ENCODE peak calls at places on chromosomes 5 and 9, in seven cellular contexts. A, G, E, C, S, Y and P are unnamed samples.

GRCh38 chr5:160375166-160375565 is 4.7 kb upstream of the C1QTNF2 start:
- DNase-seq in E (no peak), G (no peak), C (no peak), S (no peak), Y (no peak), A (peak), P (no peak)

GRCh38 chr5:127685662-127686061 is 17.5 kb upstream of the CCDC192 start:
- DNase-seq in S (peak), C (no peak), E (no peak), A (no peak), Y (no peak), G (no peak), P (no peak)

GRCh38 chr5:76790632-76791290 is 28.1 kb upstream of the F2RL1 start:
- DNase-seq in G (peak), A (peak), E (no peak), S (peak), C (no peak), Y (no peak), P (peak)

GRCh38 chr9:99055384-99055783 is 49.5 kb upstream of the TGFBR1 start:
- DNase-seq in A (no peak), G (no peak), Y (no peak), S (no peak), E (no peak), C (no peak), P (no peak)

GRCh38 chr5:106171132-106171531 is 1499.6 kb downstream of the EFNA5 start:
- DNase-seq in G (no peak), S (no peak), C (no peak), E (no peak), Y (no peak), A (no peak), P (no peak)

GRCh38 chr5:72137826-72138409 is 30.6 kb downstream of the MAP1B start:
- DNase-seq in S (peak), A (no peak), E (no peak), C (no peak), Y (no peak), G (no peak), P (no peak)

GRCh38 chr9:4371108-4371507 is 71.2 kb upstream of the GLIS3 start:
- DNase-seq in A (peak), E (no peak), G (no peak), S (peak), Y (no peak), C (no peak), P (peak)

GRCh38 chr5:115637507-115637906 is 11.7 kb upstream of the TMED7 start:
- DNase-seq in S (no peak), C (no peak), Y (no peak), A (no peak), E (no peak), G (no peak), P (no peak)

GRCh38 chr9:81372628-81373191 is 316.6 kb downstream of the TLE1 start:
- DNase-seq in E (no peak), C (peak), A (no peak), Y (no peak), G (peak), S (no peak), P (no peak)

GRCh38 chr5:168219515-168220410 is 71.7 kb upstream of the WWC1 start:
- DNase-seq in C (no peak), Y (no peak), S (peak), G (no peak), A (peak), E (peak), P (peak)

GRCh38 chr9:113511047-113511521 is 47.6 kb downstream of the RGS3 start:
- DNase-seq in Y (no peak), E (peak), S (no peak), A (no peak), C (no peak), G (peak), P (no peak)

GRCh38 chr9:137313326-137313920 is 11.4 kb upstream of the NRARP start:
- DNase-seq in Y (no peak), E (no peak), C (no peak), S (no peak), A (no peak), G (no peak), P (no peak)

GRCh38 chr9:89669361-89669842 is 64.6 kb downstream of the GADD45G start:
- DNase-seq in E (no peak), S (no peak), Y (no peak), G (no peak), C (no peak), A (no peak), P (no peak)

GRCh38 chr5:176784218-176785165 is 25.9 kb upstream of the UNC5A start:
- DNase-seq in G (no peak), A (peak), Y (no peak), S (peak), C (no peak), E (no peak), P (peak)

GRCh38 chr9:126117158-126117425 is 209.5 kb upstream of the MVB12B start:
- DNase-seq in E (no peak), A (no peak), G (no peak), C (no peak), Y (no peak), S (no peak), P (no peak)

GRCh38 chr5:76849767-76850291 is at the start of gene S100Z:
- DNase-seq in E (no peak), A (no peak), C (no peak), G (no peak), Y (no peak), S (no peak), P (no peak)

GRCh38 chr5:173624276-173624675 is 7.8 kb upstream of the BOD1 start:
- DNase-seq in G (no peak), Y (no peak), A (peak), C (no peak), S (no peak), E (no peak), P (no peak)

GRCh38 chr5:173626501-173626812 is 10.0 kb upstream of the BOD1 start:
- DNase-seq in C (no peak), E (no peak), Y (no peak), S (no peak), A (no peak), G (no peak), P (no peak)

GRCh38 chr5:173625261-173625660 is 8.8 kb upstream of the BOD1 start:
- DNase-seq in G (no peak), C (no peak), Y (no peak), A (no peak), S (no peak), E (no peak), P (no peak)

GRCh38 chr5:173627271-173627670 is 10.8 kb upstream of the BOD1 start:
- DNase-seq in C (no peak), A (no peak), E (no peak), S (no peak), Y (no peak), G (no peak), P (no peak)

DNA sequence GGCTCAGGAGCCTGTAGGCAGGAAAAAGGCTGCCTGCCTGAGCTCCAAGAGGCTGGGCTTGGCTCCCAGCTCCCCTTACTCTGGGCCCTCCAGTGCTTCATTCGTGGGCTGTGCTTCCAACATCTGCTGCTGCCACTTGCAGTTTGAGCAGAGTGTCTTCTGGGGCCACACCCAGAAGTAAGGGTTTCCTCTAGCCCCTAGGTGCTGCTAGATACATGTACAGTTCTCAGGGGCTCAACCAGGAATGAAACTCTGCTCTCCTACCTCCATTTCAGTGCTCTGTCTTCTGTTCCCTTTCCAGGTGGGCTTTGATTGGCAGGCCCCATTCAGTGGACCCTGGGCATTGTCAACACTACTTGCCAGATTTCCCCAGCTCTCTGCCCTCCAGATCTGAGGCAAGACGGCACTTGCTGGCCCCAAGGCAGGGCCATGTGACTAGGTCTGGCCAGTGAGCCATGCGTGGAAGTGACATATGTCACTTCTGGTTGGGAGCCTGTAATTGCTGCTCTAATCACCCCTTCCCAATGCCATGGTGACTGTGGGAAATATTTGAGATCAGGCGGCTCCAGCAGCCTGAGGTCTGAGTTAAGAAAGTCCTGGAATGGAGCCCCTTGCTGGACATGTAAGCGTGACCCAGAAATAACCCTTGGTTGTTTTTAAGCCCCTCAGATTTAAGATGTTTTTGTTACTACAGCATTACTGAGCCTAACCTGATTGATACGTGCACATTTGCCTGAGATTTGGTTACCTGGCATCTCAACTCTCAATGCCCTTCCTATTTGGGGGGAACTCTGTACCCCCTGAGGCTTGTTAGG is 9.4 kb upstream of the BOD1 start:
- DNase-seq in G (no peak), S (no peak), A (no peak), E (no peak), C (no peak), Y (no peak), P (no peak)
- TF ChIP-seq CTCF in G (no peak), S (no peak), A (peak), E (no peak), C (no peak), Y (no peak), P (peak)

DNA sequence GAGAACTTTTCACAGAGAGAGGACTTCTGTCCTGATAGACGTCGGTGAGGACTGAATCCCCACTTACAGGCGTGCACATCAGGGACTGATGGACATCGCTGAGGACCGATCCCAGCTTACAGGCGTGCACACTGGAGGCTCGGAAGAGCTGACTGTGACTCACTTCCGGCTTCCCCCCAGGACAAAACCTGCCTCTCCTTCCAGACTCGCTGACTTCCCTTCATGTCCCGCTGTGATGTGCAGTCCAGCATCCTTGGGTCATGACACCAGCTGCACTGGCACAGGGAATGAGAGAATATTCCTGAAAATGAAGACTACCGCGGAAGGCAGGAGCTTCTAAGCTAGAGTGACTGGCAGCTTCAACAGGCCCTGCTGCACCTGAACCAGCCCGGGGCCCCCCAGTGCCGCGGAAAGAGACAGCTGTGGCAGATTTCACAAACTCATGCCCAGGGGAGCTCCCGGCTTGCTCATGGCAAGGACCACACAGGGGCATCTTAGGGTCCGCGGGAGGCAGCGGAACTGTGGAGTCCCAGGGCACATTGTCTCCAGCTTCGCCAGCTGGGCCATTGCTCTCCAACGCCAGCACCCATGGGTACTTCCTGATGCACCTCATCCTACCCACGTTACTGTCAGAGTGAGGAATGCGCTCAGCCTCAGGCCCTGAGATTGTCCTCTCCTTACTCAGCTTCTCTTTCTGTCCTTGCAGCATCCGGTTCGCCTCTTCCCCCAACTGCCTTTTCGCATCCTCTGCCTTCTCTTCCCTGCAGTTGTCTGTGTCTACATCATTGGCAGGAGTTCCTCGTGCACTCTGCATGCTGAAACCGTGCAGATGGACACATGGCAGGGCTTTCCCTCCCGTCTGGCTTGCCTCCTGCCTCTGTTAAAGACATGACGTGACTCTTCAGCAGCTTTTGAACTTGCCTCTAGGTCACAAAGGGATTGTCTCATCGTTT is 29.5 kb downstream of the SURF6 start:
- DNase-seq in G (no peak), E (no peak), Y (no peak), A (no peak), S (no peak), C (no peak), P (no peak)
- TF ChIP-seq CTCF in G (no peak), E (no peak), Y (no peak), A (no peak), S (no peak), C (no peak), P (no peak)

GRCh38 chr5:68070641-68071191 is 144.8 kb upstream of the PIK3R1 start:
- DNase-seq in G (no peak), S (no peak), Y (no peak), E (no peak), C (no peak), A (no peak), P (no peak)

GRCh38 chr5:68074633-68075032 is 140.9 kb upstream of the PIK3R1 start:
- DNase-seq in S (no peak), C (no peak), A (no peak), Y (no peak), E (no peak), G (no peak), P (no peak)

GRCh38 chr5:68074048-68074632 is 141.4 kb upstream of the PIK3R1 start:
- DNase-seq in S (peak), G (no peak), E (no peak), A (no peak), C (no peak), Y (no peak), P (no peak)

GRCh38 chr5:68071243-68071642 is 144.3 kb upstream of the PIK3R1 start:
- DNase-seq in Y (no peak), S (no peak), A (no peak), G (no peak), C (no peak), E (no peak), P (no peak)

DNA sequence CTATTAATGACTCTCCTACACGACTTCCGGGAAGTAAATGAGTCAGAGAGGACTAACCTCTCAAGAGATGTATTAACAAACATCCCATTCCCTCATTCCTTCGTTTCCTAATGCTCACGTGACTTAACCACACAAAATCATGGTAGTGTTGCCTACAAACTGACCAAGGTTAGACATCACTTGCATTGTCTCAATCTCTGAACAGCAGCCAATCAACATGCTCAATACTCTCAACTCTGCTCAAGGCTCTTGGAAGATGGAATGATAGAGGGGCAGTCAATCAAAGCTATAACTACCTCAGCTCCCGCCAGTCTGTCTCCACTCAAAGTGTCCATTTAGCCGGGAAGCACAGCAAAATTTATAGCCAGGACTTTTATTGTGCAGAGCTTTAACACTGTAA is 143.8 kb upstream of the PIK3R1 start:
- DNase-seq in C (no peak), S (peak), E (no peak), G (no peak), A (no peak), Y (no peak), P (no peak)
- TF ChIP-seq CTCF in C (no peak), S (no peak), E (no peak), G (no peak), A (no peak), Y (no peak), P (no peak)

GRCh38 chr5:61328791-61329617 is 3.1 kb upstream of the ZSWIM6 start:
- DNase-seq in C (no peak), Y (no peak), S (peak), A (no peak), G (no peak), E (no peak), P (no peak)

GRCh38 chr5:61330879-61331406 is 1.1 kb upstream of the ZSWIM6 start:
- DNase-seq in G (peak), S (peak), E (peak), Y (peak), A (peak), C (peak), P (no peak)

GRCh38 chr5:61330341-61330878 is 1.6 kb upstream of the ZSWIM6 start:
- DNase-seq in C (peak), E (peak), A (peak), G (no peak), Y (peak), S (peak), P (no peak)

GRCh38 chr5:61329729-61330128 is 2.3 kb upstream of the ZSWIM6 start:
- DNase-seq in A (peak), G (no peak), E (no peak), C (no peak), S (peak), Y (no peak), P (no peak)

GRCh38 chr5:61327761-61328753 is 4.0 kb upstream of the ZSWIM6 start:
- DNase-seq in G (no peak), E (no peak), Y (no peak), S (peak), A (peak), C (no peak), P (no peak)
- TF ChIP-seq CTCF in G (no peak), E (no peak), Y (no peak), S (no peak), A (no peak), C (no peak), P (no peak)